ENCODE peak calls at places on chromosomes 16 and 17, in seven cellular contexts. One of them, this sample, is unnamed.

GRCh38 chr17:73311428-73311780 is 397 bp downstream of the CDC42EP4 start:
- DNase-seq in choroid plexus epithelial cell: no peak
- DNase-seq in foreskin fibroblast: no peak
- DNase-seq in fibroblast of pulmonary artery: no peak
- DNase-seq in B cell: no peak
- DNase-seq in HL-60: no peak
- DNase-seq in AG09309: no peak
- DNase-seq in this sample: no peak

GRCh38 chr16:4694664-4695451 is 1.5 kb downstream of the NUDT16L1 start:
- DNase-seq in choroid plexus epithelial cell: peak; percentile 8
- DNase-seq in foreskin fibroblast: peak; percentile 27
- DNase-seq in fibroblast of pulmonary artery: no peak
- DNase-seq in B cell: no peak
- DNase-seq in HL-60: no peak
- DNase-seq in AG09309: no peak
- DNase-seq in this sample: no peak

GRCh38 chr17:948284-948852 is 31.2 kb downstream of the NXN start:
- DNase-seq in choroid plexus epithelial cell: no peak
- DNase-seq in foreskin fibroblast: no peak
- DNase-seq in fibroblast of pulmonary artery: no peak
- DNase-seq in B cell: no peak
- DNase-seq in HL-60: no peak
- DNase-seq in AG09309: no peak
- DNase-seq in this sample: no peak

GRCh38 chr16:23155445-23156049 is 6.3 kb upstream of the USP31 start:
- DNase-seq in choroid plexus epithelial cell: peak; percentile 42
- DNase-seq in foreskin fibroblast: no peak
- DNase-seq in fibroblast of pulmonary artery: peak; percentile 29
- DNase-seq in B cell: no peak
- DNase-seq in HL-60: no peak
- DNase-seq in AG09309: no peak
- DNase-seq in this sample: no peak

GRCh38 chr16:56931253-56931768 is 631 bp upstream of the HERPUD1 start:
- DNase-seq in choroid plexus epithelial cell: no peak
- DNase-seq in foreskin fibroblast: no peak
- DNase-seq in fibroblast of pulmonary artery: no peak
- DNase-seq in B cell: peak; percentile 92
- DNase-seq in HL-60: no peak
- DNase-seq in AG09309: no peak
- DNase-seq in this sample: no peak

GRCh38 chr17:39196820-39197331 is 593 bp downstream of the CACNB1 start:
- DNase-seq in choroid plexus epithelial cell: no peak
- DNase-seq in foreskin fibroblast: no peak
- DNase-seq in fibroblast of pulmonary artery: no peak
- DNase-seq in B cell: no peak
- DNase-seq in HL-60: no peak
- DNase-seq in AG09309: no peak
- DNase-seq in this sample: no peak

GRCh38 chr17:6713130-6713917 is at the start of gene SLC13A5:
- DNase-seq in choroid plexus epithelial cell: peak; percentile 15
- DNase-seq in foreskin fibroblast: no peak
- DNase-seq in fibroblast of pulmonary artery: peak; percentile 38
- DNase-seq in B cell: peak; percentile 44
- DNase-seq in HL-60: no peak
- DNase-seq in AG09309: no peak
- DNase-seq in this sample: no peak

GRCh38 chr17:48335858-48336500 is 94.0 kb downstream of the SKAP1 start:
- DNase-seq in choroid plexus epithelial cell: peak; percentile 62
- DNase-seq in foreskin fibroblast: peak; percentile 9
- DNase-seq in fibroblast of pulmonary artery: peak; percentile 77
- DNase-seq in B cell: peak; percentile 70
- DNase-seq in HL-60: no peak
- DNase-seq in AG09309: no peak
- DNase-seq in this sample: no peak

GRCh38 chr16:89093602-89094251 is at the start of gene ACSF3:
- DNase-seq in choroid plexus epithelial cell: peak; percentile 44
- DNase-seq in foreskin fibroblast: peak; percentile 49
- DNase-seq in fibroblast of pulmonary artery: peak; percentile 53
- DNase-seq in B cell: peak; percentile 85
- DNase-seq in HL-60: no peak
- DNase-seq in AG09309: peak; percentile 3
- DNase-seq in this sample: peak; percentile 69

GRCh38 chr16:14509055-14509454 is 121.0 kb downstream of the PARN start:
- DNase-seq in choroid plexus epithelial cell: peak; percentile 73
- DNase-seq in foreskin fibroblast: no peak
- DNase-seq in fibroblast of pulmonary artery: peak; percentile 68
- DNase-seq in B cell: no peak
- DNase-seq in HL-60: no peak
- DNase-seq in AG09309: no peak
- DNase-seq in this sample: no peak

GRCh38 chr16:59192551-59193199 is 458.6 kb upstream of the GOT2 start:
- DNase-seq in choroid plexus epithelial cell: peak; percentile 50
- DNase-seq in foreskin fibroblast: no peak
- DNase-seq in fibroblast of pulmonary artery: peak; percentile 4
- DNase-seq in B cell: no peak
- DNase-seq in HL-60: no peak
- DNase-seq in AG09309: no peak
- DNase-seq in this sample: no peak

GRCh38 chr17:64504769-64505319 is 1.2 kb downstream of the DDX5 start:
- DNase-seq in choroid plexus epithelial cell: no peak
- DNase-seq in foreskin fibroblast: no peak
- DNase-seq in fibroblast of pulmonary artery: peak; percentile 76
- DNase-seq in B cell: no peak
- DNase-seq in HL-60: peak; percentile 34
- DNase-seq in AG09309: peak; percentile 39
- DNase-seq in this sample: no peak

GRCh38 chr17:36901506-36901905 is 35.8 kb upstream of the LHX1 start:
- DNase-seq in choroid plexus epithelial cell: peak; percentile 67
- DNase-seq in foreskin fibroblast: no peak
- DNase-seq in fibroblast of pulmonary artery: peak; percentile 26
- DNase-seq in B cell: no peak
- DNase-seq in HL-60: no peak
- DNase-seq in AG09309: no peak
- DNase-seq in this sample: no peak

GRCh38 chr17:50542795-50543774 is 3.9 kb upstream of the SPATA20 start:
- DNase-seq in choroid plexus epithelial cell: no peak
- DNase-seq in foreskin fibroblast: no peak
- DNase-seq in fibroblast of pulmonary artery: no peak
- DNase-seq in B cell: no peak
- DNase-seq in HL-60: no peak
- DNase-seq in AG09309: no peak
- DNase-seq in this sample: no peak

GRCh38 chr17:61015966-61016365 is 338.3 kb downstream of the BCAS3 start:
- DNase-seq in choroid plexus epithelial cell: no peak
- DNase-seq in foreskin fibroblast: peak; percentile 21
- DNase-seq in fibroblast of pulmonary artery: no peak
- DNase-seq in B cell: no peak
- DNase-seq in HL-60: no peak
- DNase-seq in AG09309: peak; percentile 27
- DNase-seq in this sample: no peak

GRCh38 chr16:85321856-85322271 is 209.6 kb upstream of the CIBAR2 start:
- DNase-seq in choroid plexus epithelial cell: peak; percentile 94
- DNase-seq in foreskin fibroblast: peak; percentile 95
- DNase-seq in fibroblast of pulmonary artery: peak; percentile 96
- DNase-seq in B cell: no peak
- DNase-seq in HL-60: no peak
- DNase-seq in AG09309: peak; percentile 86
- DNase-seq in this sample: no peak

GRCh38 chr17:17516941-17517720 is 20.9 kb upstream of the RASD1 start:
- DNase-seq in choroid plexus epithelial cell: no peak
- DNase-seq in foreskin fibroblast: no peak
- DNase-seq in fibroblast of pulmonary artery: no peak
- DNase-seq in B cell: no peak
- DNase-seq in HL-60: no peak
- DNase-seq in AG09309: no peak
- DNase-seq in this sample: no peak

GRCh38 chr17:27630607-27631408 is at the start of gene LGALS9:
- DNase-seq in choroid plexus epithelial cell: peak; percentile 24
- DNase-seq in foreskin fibroblast: peak; percentile 14
- DNase-seq in fibroblast of pulmonary artery: peak; percentile 20
- DNase-seq in B cell: peak; percentile 42
- DNase-seq in HL-60: peak; percentile 56
- DNase-seq in AG09309: no peak
- DNase-seq in this sample: no peak

GRCh38 chr17:67491009-67491677 is 114.1 kb downstream of the PITPNC1 start:
- DNase-seq in choroid plexus epithelial cell: peak; percentile 98
- DNase-seq in foreskin fibroblast: peak; percentile 100
- DNase-seq in fibroblast of pulmonary artery: peak; percentile 98
- DNase-seq in B cell: no peak
- DNase-seq in HL-60: peak; percentile 93
- DNase-seq in AG09309: peak; percentile 98
- DNase-seq in this sample: peak; percentile 41

GRCh38 chr17:63460018-63460417 is 13.9 kb upstream of the CYB561 start:
- DNase-seq in choroid plexus epithelial cell: no peak
- DNase-seq in foreskin fibroblast: no peak
- DNase-seq in fibroblast of pulmonary artery: no peak
- DNase-seq in B cell: no peak
- DNase-seq in HL-60: no peak
- DNase-seq in AG09309: no peak
- DNase-seq in this sample: no peak

GRCh38 chr17:64449545-64449944 is 630 bp downstream of the MILR1 start:
- DNase-seq in choroid plexus epithelial cell: peak; percentile 61
- DNase-seq in foreskin fibroblast: no peak
- DNase-seq in fibroblast of pulmonary artery: peak; percentile 29
- DNase-seq in B cell: no peak
- DNase-seq in HL-60: peak; percentile 56
- DNase-seq in AG09309: no peak
- DNase-seq in this sample: no peak

GRCh38 chr17:58047751-58048150 is 35.5 kb upstream of the DYNLL2 start:
- DNase-seq in choroid plexus epithelial cell: no peak
- DNase-seq in foreskin fibroblast: peak; percentile 18
- DNase-seq in fibroblast of pulmonary artery: no peak
- DNase-seq in B cell: no peak
- DNase-seq in HL-60: no peak
- DNase-seq in AG09309: no peak
- DNase-seq in this sample: no peak

DNA sequence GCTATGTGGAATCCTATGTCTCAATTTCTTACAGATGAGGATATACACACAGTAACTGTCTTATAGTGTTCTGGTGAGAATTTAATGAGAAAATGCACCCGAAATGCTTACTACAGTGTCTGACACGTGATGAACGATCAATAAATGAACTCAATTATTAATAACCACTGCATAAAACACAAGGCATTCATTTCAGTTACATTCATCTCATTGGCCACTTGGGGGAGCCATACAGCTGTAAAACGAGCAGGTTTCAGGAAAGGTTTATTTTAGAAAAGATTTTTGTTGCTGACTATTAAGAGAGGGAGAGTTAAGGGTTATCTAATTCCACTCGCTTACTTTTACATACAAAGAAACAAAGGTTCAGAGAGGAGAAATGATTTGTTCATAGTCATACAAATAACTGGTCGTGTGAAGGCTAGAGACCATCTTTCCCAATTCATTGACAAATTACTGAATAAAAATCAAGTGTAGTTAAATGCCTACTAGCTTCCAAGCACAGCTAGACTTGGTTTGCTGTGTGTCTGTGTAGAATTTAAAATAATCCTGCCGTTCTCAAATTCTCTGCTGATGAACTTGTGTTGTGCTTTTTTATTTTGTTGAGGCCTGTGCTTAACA is 160.1 kb downstream of the MAP2K4 start:
- DNase-seq in choroid plexus epithelial cell: peak; percentile 81
- DNase-seq in foreskin fibroblast: peak; percentile 30
- DNase-seq in fibroblast of pulmonary artery: peak; percentile 74
- DNase-seq in B cell: peak; percentile 36
- DNase-seq in HL-60: no peak
- DNase-seq in AG09309: peak; percentile 17
- DNase-seq in this sample: no peak
- TF ChIP-seq CTCF in choroid plexus epithelial cell: peak; percentile 73
- TF ChIP-seq CTCF in foreskin fibroblast: peak; percentile 73
- TF ChIP-seq CTCF in fibroblast of pulmonary artery: peak; percentile 81
- TF ChIP-seq CTCF in B cell: peak; percentile 78
- TF ChIP-seq CTCF in HL-60: peak; percentile 18
- TF ChIP-seq CTCF in AG09309: peak; percentile 68
- TF ChIP-seq CTCF in this sample: peak; percentile 43

GRCh38 chr16:87172632-87173031 is 144.6 kb downstream of the C16orf95 start:
- DNase-seq in choroid plexus epithelial cell: no peak
- DNase-seq in foreskin fibroblast: no peak
- DNase-seq in fibroblast of pulmonary artery: no peak
- DNase-seq in B cell: no peak
- DNase-seq in HL-60: no peak
- DNase-seq in AG09309: no peak
- DNase-seq in this sample: no peak
- TF ChIP-seq CTCF in choroid plexus epithelial cell: peak; percentile 47
- TF ChIP-seq CTCF in foreskin fibroblast: peak; percentile 2
- TF ChIP-seq CTCF in fibroblast of pulmonary artery: peak; percentile 27
- TF ChIP-seq CTCF in B cell: no peak
- TF ChIP-seq CTCF in HL-60: no peak
- TF ChIP-seq CTCF in AG09309: peak; percentile 11
- TF ChIP-seq CTCF in this sample: no peak

GRCh38 chr17:2566056-2566455 is 27.4 kb upstream of the PAFAH1B1 start:
- DNase-seq in choroid plexus epithelial cell: no peak
- DNase-seq in foreskin fibroblast: no peak
- DNase-seq in fibroblast of pulmonary artery: no peak
- DNase-seq in B cell: no peak
- DNase-seq in HL-60: no peak
- DNase-seq in AG09309: no peak
- DNase-seq in this sample: no peak

GRCh38 chr17:2563543-2563942 is 29.9 kb upstream of the PAFAH1B1 start:
- DNase-seq in choroid plexus epithelial cell: no peak
- DNase-seq in foreskin fibroblast: no peak
- DNase-seq in fibroblast of pulmonary artery: no peak
- DNase-seq in B cell: no peak
- DNase-seq in HL-60: no peak
- DNase-seq in AG09309: no peak
- DNase-seq in this sample: no peak

GRCh38 chr17:2562162-2562858 is 31.1 kb upstream of the PAFAH1B1 start:
- DNase-seq in choroid plexus epithelial cell: no peak
- DNase-seq in foreskin fibroblast: no peak
- DNase-seq in fibroblast of pulmonary artery: no peak
- DNase-seq in B cell: no peak
- DNase-seq in HL-60: no peak
- DNase-seq in AG09309: no peak
- DNase-seq in this sample: no peak

GRCh38 chr17:2563061-2563460 is 30.4 kb upstream of the PAFAH1B1 start:
- DNase-seq in choroid plexus epithelial cell: no peak
- DNase-seq in foreskin fibroblast: no peak
- DNase-seq in fibroblast of pulmonary artery: no peak
- DNase-seq in B cell: no peak
- DNase-seq in HL-60: no peak
- DNase-seq in AG09309: no peak
- DNase-seq in this sample: no peak

DNA sequence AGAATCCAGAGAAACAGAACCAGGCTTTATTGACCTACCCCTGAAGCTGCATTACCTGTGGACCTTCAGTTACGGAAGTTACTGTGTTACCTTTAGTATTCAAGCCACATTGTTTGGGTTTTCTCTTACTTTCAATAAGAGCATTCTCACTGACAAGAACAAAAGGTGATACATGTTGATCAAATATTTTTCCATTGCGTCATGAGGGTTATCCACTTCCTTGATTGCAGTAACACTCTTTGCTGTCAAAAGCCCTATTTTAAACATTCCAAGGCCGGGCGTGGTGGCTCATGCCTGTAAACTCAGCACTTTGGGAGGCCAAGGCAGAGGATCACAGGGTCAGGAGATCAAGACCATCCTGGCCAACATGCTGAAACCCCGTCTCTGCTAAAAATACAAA is 28.6 kb upstream of the PAFAH1B1 start:
- DNase-seq in choroid plexus epithelial cell: peak; percentile 42
- DNase-seq in foreskin fibroblast: no peak
- DNase-seq in fibroblast of pulmonary artery: peak; percentile 42
- DNase-seq in B cell: no peak
- DNase-seq in HL-60: no peak
- DNase-seq in AG09309: no peak
- DNase-seq in this sample: no peak
- TF ChIP-seq CTCF in choroid plexus epithelial cell: no peak
- TF ChIP-seq CTCF in foreskin fibroblast: no peak
- TF ChIP-seq CTCF in fibroblast of pulmonary artery: no peak
- TF ChIP-seq CTCF in B cell: no peak
- TF ChIP-seq CTCF in HL-60: no peak
- TF ChIP-seq CTCF in AG09309: no peak
- TF ChIP-seq CTCF in this sample: no peak

GRCh38 chr16:9050102-9050830 is 41.2 kb upstream of the HAPSTR1 start:
- DNase-seq in choroid plexus epithelial cell: peak; percentile 41
- DNase-seq in foreskin fibroblast: no peak
- DNase-seq in fibroblast of pulmonary artery: peak; percentile 23
- DNase-seq in B cell: peak; percentile 25
- DNase-seq in HL-60: no peak
- DNase-seq in AG09309: no peak
- DNase-seq in this sample: no peak
- TF ChIP-seq CTCF in choroid plexus epithelial cell: peak; percentile 72
- TF ChIP-seq CTCF in foreskin fibroblast: peak; percentile 53
- TF ChIP-seq CTCF in fibroblast of pulmonary artery: peak; percentile 42
- TF ChIP-seq CTCF in B cell: peak; percentile 45
- TF ChIP-seq CTCF in HL-60: peak; percentile 24
- TF ChIP-seq CTCF in AG09309: peak; percentile 52
- TF ChIP-seq CTCF in this sample: no peak

This sample was measured in natural killer cell.